ENCODE peak calls at places on chromosomes 5 and 9, in seven cellular contexts. L, Q, Z, G, N, M and E are unnamed samples.

GRCh38 chr9:111615928-111616327 is 15.2 kb upstream of the DNAJC25 start:
- DNase-seq in Q (no peak), G (no peak), Z (no peak), M (no peak), N (no peak), L (no peak), E (no peak)

GRCh38 chr5:146205499-146206202 is 2.2 kb downstream of the RBM27 start:
- DNase-seq in L (no peak), N (no peak), Q (no peak), Z (no peak), G (no peak), M (no peak), E (no peak)

GRCh38 chr5:43420241-43420640 is 8.1 kb upstream of the CCL28 start:
- DNase-seq in M (no peak), Q (no peak), L (no peak), G (no peak), Z (no peak), N (no peak), E (no peak)

GRCh38 chr9:93620881-93621820 is 44.8 kb downstream of the PHF2 start:
- DNase-seq in G (no peak), M (no peak), N (no peak), L (no peak), Q (no peak), Z (no peak), E (no peak)

GRCh38 chr5:72298711-72299110 is 21.3 kb downstream of the MRPS27 start:
- DNase-seq in M (no peak), Z (no peak), Q (no peak), G (no peak), L (no peak), N (no peak), E (no peak)

GRCh38 chr9:127349483-127350127 is 47.4 kb upstream of the SLC2A8 start:
- DNase-seq in G (no peak), L (no peak), N (no peak), Q (no peak), Z (no peak), M (no peak), E (no peak)

GRCh38 chr5:172658869-172659513 is 17.9 kb downstream of the NEURL1B start:
- DNase-seq in Z (peak), G (no peak), L (no peak), M (no peak), Q (peak), N (no peak), E (no peak)

GRCh38 chr9:17528859-17529258 is 50.0 kb upstream of the SH3GL2 start:
- DNase-seq in M (no peak), Q (no peak), N (no peak), G (peak), L (peak), Z (no peak), E (no peak)

GRCh38 chr5:6979061-6979460 is 265.8 kb downstream of the TENT4A start:
- DNase-seq in M (no peak), G (no peak), Q (no peak), L (no peak), Z (no peak), N (no peak), E (no peak)

GRCh38 chr5:59583151-59583809 is 310.2 kb downstream of the PDE4D start:
- DNase-seq in Z (no peak), L (peak), M (no peak), Q (no peak), N (no peak), G (no peak), E (no peak)

GRCh38 chr5:74938250-74938649 is 72.1 kb upstream of the FAM169A start:
- DNase-seq in G (peak), Q (no peak), L (peak), N (no peak), Z (no peak), M (no peak), E (no peak)

DNA sequence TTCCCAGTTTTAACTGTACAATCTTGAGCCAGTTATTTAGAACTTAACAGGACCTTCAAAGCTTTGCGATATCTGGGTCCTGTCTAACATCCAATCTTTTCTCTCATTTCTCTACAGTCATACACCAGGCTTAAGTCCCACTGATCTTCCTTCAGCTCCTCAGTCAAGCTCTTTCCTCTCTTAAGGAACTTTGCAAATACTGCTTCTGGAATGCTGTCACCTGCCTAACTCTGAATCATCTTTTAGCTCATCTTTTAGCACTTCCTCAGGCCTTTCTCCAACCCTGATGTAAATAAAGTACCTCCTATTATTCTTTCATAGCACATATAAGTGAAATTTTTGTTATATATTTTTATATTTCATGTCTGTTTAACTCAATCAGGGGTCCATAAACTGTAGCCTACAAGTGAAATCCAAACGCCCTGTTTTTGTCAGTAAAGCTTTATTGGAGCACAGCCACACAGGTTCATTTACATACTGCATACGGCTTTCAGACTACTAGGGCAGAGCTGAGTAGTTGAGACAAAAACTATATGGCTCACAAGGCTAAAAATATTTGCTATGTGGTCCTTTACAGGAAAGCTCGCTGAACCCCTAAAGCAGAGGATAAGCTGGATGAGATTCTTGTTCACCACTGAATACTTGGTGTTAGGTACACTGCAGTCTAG is 63.5 kb downstream of the MEF2C start:
- DNase-seq in Q (no peak), M (no peak), G (no peak), L (no peak), N (no peak), Z (no peak), E (no peak)
- H3K4me3 ChIP-seq in Q (no peak), M (no peak), G (no peak), L (no peak), N (no peak), Z (no peak), E (no peak)

DNA sequence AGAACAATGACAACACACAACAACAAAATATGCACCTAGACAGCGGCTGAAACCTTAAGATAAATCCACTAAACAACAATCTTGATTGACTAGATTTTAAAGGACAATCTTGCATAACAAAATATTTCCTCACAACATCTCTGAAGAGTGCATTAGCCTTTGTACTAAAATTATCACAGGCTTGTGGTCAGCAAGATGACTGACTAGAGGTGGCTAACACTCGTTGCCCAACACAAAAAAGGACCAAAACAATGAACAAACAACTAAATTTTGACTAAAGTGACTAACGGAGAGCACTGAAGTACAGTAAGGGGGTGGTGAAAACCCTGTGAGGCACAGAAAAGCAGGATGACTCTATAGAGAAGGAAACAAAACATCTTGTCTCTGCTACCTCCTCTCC is 183.9 kb downstream of the BRINP1 start:
- DNase-seq in Z (no peak), Q (no peak), M (no peak), N (no peak), G (peak), L (no peak), E (no peak)
- H3K27ac ChIP-seq in Z (no peak), Q (no peak), M (no peak), N (no peak), G (no peak), L (no peak), E (peak)

GRCh38 chr9:124870723-124871122 is 8.8 kb downstream of the ARPC5L start:
- DNase-seq in Z (no peak), M (no peak), N (peak), Q (no peak), L (no peak), G (no peak), E (no peak)

GRCh38 chr9:124869466-124869985 is 7.6 kb downstream of the ARPC5L start:
- DNase-seq in Z (no peak), Q (no peak), G (peak), N (peak), M (no peak), L (no peak), E (peak)

GRCh38 chr9:124871156-124871561 is 9.2 kb downstream of the ARPC5L start:
- DNase-seq in N (no peak), G (no peak), M (no peak), Z (no peak), Q (no peak), L (no peak), E (no peak)

GRCh38 chr9:124868511-124869465 is 6.9 kb downstream of the ARPC5L start:
- DNase-seq in G (peak), L (peak), N (peak), Q (peak), Z (peak), M (no peak), E (peak)

DNA sequence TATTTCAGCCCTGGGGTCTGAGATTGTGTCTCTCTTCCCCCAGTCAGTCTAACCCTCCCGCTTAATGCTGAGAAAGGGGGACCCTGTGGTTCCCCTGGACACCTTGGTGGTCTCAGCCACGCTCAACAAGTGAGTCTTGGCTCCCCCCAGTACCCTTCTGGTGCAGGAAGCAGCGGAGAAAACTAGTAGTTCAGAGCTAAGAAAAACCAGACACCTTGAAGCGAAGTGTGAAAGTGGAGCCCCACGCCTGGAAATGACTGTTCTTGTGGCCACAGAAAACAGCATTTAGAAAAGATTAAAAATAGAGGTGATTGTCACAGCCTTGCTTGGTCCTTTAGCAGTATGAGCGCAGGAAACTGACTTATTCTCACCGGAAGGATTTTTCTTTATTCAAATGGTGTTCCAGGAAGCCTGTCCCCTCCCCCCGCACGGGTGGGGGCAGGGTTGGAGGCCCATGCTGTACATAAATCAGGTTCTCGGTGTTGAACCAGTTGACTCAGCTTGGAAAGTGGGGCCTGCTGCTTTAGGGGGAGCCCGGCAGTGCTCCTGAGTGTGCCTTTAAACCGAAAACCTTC is 8.1 kb downstream of the ARPC5L start:
- DNase-seq in M (peak), Z (no peak), L (peak), N (peak), Q (peak), G (peak), E (no peak)
- H3K4me3 ChIP-seq in M (peak), Z (no peak), L (peak), N (peak), Q (peak), G (peak), E (peak)

DNA sequence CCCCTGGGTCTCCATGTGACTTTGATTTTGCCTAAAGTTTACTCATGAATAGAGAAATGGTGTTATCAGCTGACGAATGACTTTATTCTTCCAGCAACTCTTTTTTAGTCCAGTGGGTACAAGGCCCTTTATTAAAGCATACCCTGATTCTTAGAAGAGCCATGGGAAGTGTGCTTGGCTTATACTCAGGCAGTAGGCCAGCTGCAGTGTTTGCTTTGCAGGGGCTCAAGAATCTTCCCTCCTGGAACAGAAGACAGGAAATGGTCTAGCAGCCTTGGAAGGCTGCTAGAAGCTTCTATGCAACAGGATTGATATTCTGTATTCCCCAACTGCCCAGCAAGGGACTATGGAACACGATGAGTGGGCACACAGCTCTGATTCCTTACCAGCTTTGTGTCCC is 73.4 kb upstream of the PLPP6 start:
- DNase-seq in N (no peak), G (no peak), Q (no peak), M (no peak), Z (no peak), L (no peak), E (no peak)
- H3K27ac ChIP-seq in N (no peak), G (no peak), Q (no peak), M (no peak), Z (no peak), L (no peak), E (no peak)

GRCh38 chr9:14908221-14909206 is 1.7 kb downstream of the FREM1 start:
- DNase-seq in Q (no peak), G (no peak), L (no peak), M (no peak), N (peak), Z (no peak), E (no peak)

GRCh38 chr9:14907360-14907685 is 2.9 kb downstream of the FREM1 start:
- DNase-seq in Q (no peak), L (no peak), N (peak), Z (no peak), M (no peak), G (no peak), E (no peak)

GRCh38 chr9:14906000-14906399 is 4.2 kb downstream of the FREM1 start:
- DNase-seq in Q (no peak), L (no peak), Z (no peak), M (no peak), N (no peak), G (no peak), E (no peak)

GRCh38 chr9:14909631-14910177 is 524 bp downstream of the FREM1 start:
- DNase-seq in N (peak), G (no peak), Z (no peak), M (no peak), Q (no peak), L (no peak), E (no peak)

GRCh38 chr9:14906654-14907359 is 3.4 kb downstream of the FREM1 start:
- DNase-seq in N (peak), L (no peak), G (no peak), Q (no peak), Z (no peak), M (no peak), E (no peak)
- H3K4me3 ChIP-seq in N (no peak), L (no peak), G (no peak), Q (no peak), Z (peak), M (no peak), E (no peak)

DNA sequence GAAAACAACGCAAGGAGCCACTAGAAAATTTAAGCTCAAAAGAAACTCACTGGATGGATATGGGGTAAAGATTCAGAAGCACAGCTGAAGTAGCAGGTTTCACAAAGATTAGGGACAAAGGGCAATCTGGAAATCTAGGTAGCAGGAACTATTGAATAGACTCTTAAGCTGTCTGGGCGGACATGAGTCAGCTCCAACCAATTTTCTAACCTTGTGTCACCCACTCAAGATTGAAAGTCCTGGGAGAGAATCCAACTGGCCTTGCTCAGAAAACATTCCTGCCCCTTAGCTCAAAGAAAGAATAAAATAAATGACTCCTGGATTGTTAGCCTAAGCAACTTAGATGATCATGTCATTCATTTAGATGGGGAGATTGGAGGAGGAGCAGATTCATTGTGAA is 69.2 kb downstream of the STK32A start:
- DNase-seq in G (peak), Q (no peak), L (peak), Z (peak), N (no peak), M (no peak), E (no peak)
- H3K27ac ChIP-seq in G (peak), Q (peak), L (no peak), Z (peak), N (no peak), M (peak), E (no peak)